ENCODE peak calls at places on chromosomes 16 and 17, in five cellular contexts. F is NT2/D1, V is HepG2, J is H1, X is GM12878. P is an unnamed sample.

GRCh38 chr17:61065263-61065773 is 334.3 kb upstream of the TBX2 start:
- DNase-seq in F (no peak), V (peak), J (no peak), X (no peak), P (peak)

GRCh38 chr17:17690156-17690737 is 9.0 kb downstream of the RAI1 start:
- DNase-seq in F (no peak), V (no peak), J (no peak), X (no peak), P (no peak)

GRCh38 chr17:31068291-31068690 is 26.5 kb upstream of the NF1 start:
- DNase-seq in F (no peak), V (peak), J (no peak), X (no peak), P (peak)

GRCh38 chr16:81497690-81498089 is 53.1 kb downstream of the CMIP start:
- DNase-seq in F (no peak), V (no peak), J (no peak), X (no peak), P (no peak)

GRCh38 chr17:80474933-80475915 is 1.2 kb downstream of the NPTX1 start:
- DNase-seq in F (no peak), V (no peak), J (no peak), X (no peak), P (peak)

GRCh38 chr17:43897827-43898226 is 9.5 kb downstream of the MPP2 start:
- DNase-seq in F (no peak), V (no peak), J (no peak), X (no peak), P (no peak)

GRCh38 chr17:354651-355556 is 2.3 kb upstream of the RPH3AL start:
- DNase-seq in F (no peak), V (no peak), J (no peak), X (no peak), P (no peak)

GRCh38 chr17:82614095-82614631 is 34.1 kb downstream of the WDR45B start:
- DNase-seq in F (no peak), V (no peak), J (no peak), X (no peak), P (no peak)

GRCh38 chr16:30041841-30042240 is 10.8 kb upstream of the TLCD3B start:
- DNase-seq in F (no peak), V (no peak), J (no peak), X (no peak), P (no peak)

GRCh38 chr16:67917852-67918236 is 13.8 kb downstream of the CTRL start:
- DNase-seq in F (no peak), V (peak), J (no peak), X (no peak), P (no peak)

GRCh38 chr16:67169642-67170167 is 633 bp upstream of the NOL3 start:
- DNase-seq in F (no peak), V (peak), J (no peak), X (no peak), P (peak)

GRCh38 chr16:11914759-11915643 is 755 bp downstream of the GSPT1 start:
- DNase-seq in F (no peak), V (no peak), J (no peak), X (no peak), P (peak)

GRCh38 chr16:11913425-11914079 is 2.2 kb downstream of the GSPT1 start:
- DNase-seq in F (no peak), V (no peak), J (no peak), X (no peak), P (no peak)

GRCh38 chr16:11916524-11917285 is 949 bp upstream of the GSPT1 start:
- DNase-seq in F (no peak), V (peak), J (no peak), X (no peak), P (peak)

GRCh38 chr16:11915644-11916523 is at the start of gene GSPT1:
- DNase-seq in F (peak), V (peak), J (peak), X (peak), P (peak)

DNA sequence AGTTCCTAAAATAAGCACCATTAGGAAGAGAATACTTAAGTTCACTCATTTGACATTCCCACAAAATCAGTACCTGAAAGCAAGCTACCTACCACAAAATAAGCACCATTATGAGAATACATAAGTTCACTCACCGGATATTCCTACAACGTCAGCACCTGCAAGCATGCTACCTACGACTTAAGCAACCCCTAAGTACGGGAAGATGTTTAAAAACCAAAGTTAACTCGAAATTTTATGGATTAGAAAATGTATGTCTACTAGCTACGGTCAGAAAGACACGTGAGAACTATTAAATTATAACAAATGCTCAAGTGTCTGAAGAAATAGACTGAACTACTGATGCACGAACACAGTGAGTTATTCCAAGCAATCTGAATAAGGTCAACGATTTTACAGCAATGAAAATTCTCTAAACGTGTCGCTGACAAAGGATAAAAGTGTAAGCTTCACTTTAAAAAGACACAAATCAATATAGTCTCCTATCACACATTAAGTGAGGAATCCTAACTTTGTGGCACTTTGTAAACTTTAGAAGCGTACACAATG is 1.5 kb downstream of the GSPT1 start:
- DNase-seq in F (no peak), V (no peak), J (no peak), X (no peak), P (no peak)
- TF ChIP-seq SUZ12 in F (no peak), V (no peak), J (no peak), X (no peak), P (no peak)

DNA sequence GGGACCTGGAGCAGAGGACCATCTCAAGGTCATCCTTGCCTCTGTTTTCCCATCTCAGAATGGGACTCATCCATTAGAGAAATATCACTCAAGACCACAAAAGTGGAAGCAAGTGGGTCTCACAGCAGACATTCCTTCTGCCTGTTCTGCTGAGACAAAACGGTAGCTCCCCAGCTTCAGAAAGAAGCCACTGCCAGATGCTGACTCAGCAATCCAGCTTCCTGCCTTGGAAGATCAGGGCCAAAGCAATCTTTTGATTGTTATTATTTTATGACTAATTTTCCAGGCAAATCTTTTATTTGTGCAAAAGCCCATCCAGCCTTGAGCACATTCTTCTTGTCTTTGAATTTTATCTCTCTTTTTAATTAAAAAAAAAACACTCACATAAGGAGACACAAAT is 86.8 kb downstream of the CCT6B start:
- DNase-seq in F (no peak), V (no peak), J (no peak), X (no peak), P (no peak)
- TF ChIP-seq SUZ12 in F (no peak), V (no peak), J (no peak), X (no peak), P (no peak)

GRCh38 chr17:6786618-6787017 is 10.6 kb downstream of the FBXO39 start:
- DNase-seq in F (no peak), V (no peak), J (no peak), X (no peak), P (no peak)
- TF ChIP-seq SUZ12 in F (no peak), V (no peak), J (no peak), X (no peak), P (no peak)

GRCh38 chr17:77174928-77175720 is 34.4 kb downstream of the SEC14L1 start:
- DNase-seq in F (no peak), V (no peak), J (no peak), X (no peak), P (no peak)

GRCh38 chr17:77177002-77177401 is 36.2 kb downstream of the SEC14L1 start:
- DNase-seq in F (no peak), V (no peak), J (no peak), X (no peak), P (no peak)

GRCh38 chr17:77180503-77181330 is 39.9 kb downstream of the SEC14L1 start:
- DNase-seq in F (no peak), V (peak), J (no peak), X (no peak), P (no peak)

GRCh38 chr17:77178050-77178449 is 37.3 kb downstream of the SEC14L1 start:
- DNase-seq in F (no peak), V (no peak), J (no peak), X (no peak), P (no peak)

GRCh38 chr17:77178586-77178985 is 37.8 kb downstream of the SEC14L1 start:
- DNase-seq in F (no peak), V (no peak), J (no peak), X (no peak), P (no peak)
- TF ChIP-seq SUZ12 in F (no peak), V (no peak), J (no peak), X (no peak), P (no peak)

DNA sequence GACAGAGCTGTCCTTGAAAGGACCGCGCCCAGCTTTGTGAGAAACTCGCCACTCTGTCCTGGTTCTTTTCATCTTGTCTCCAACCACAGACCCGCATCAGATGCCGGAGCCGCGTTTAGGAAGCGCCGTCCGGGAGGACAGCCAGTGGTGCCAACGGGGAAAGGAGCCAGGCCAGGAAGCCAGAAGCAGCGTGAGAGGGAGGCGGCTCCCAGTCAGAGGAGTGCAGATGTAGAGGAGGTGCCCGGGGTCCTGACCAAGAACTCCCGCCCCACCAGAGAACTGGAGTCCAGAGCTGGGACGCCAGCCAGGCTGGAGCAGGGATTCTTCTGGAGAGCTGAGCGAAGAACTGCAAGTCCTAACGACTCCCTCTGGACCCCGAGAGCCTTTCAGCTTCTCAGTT is 49.3 kb upstream of the TNRC6C start:
- DNase-seq in F (no peak), V (no peak), J (no peak), X (no peak), P (no peak)
- TF ChIP-seq SUZ12 in F (no peak), V (no peak), J (no peak), X (no peak), P (no peak)

GRCh38 chr16:1065466-1066128 is 7.0 kb upstream of the SSTR5 start:
- DNase-seq in F (no peak), V (no peak), J (no peak), X (no peak), P (no peak)
- TF ChIP-seq SUZ12 in F (no peak), V (no peak), J (no peak), X (no peak), P (no peak)

P was measured in HEK293T.